ENCODE peak calls at places on chromosome 1, in seven cellular contexts. Y is AG04449; X is astrocyte of the spinal cord; Q is left ventricle myocardium inferior; C is CD8-positive, alpha-beta T cell; Z is fibroblast of pulmonary artery; O is heart right ventricle. B is an unnamed sample.

GRCh38 chr1:228454238-228454637 is 32.9 kb upstream of the RNF187 start:
- DNase-seq in X (no peak), Z (no peak), O (no peak), Q (no peak), Y (no peak), C (no peak), B (no peak)

GRCh38 chr1:100671604-100672003 is 47.9 kb upstream of the VCAM1 start:
- DNase-seq in C (no peak), O (no peak), Z (peak), Y (no peak), Q (no peak), X (no peak), B (no peak)

GRCh38 chr1:39689635-39690034 is 1.6 kb downstream of the HPCAL4 start:
- DNase-seq in Y (no peak), C (no peak), O (no peak), Q (no peak), X (no peak), Z (no peak), B (no peak)

GRCh38 chr1:151832318-151832984 is 849 bp upstream of the RORC start:
- DNase-seq in X (no peak), Z (peak), C (no peak), O (peak), Y (no peak), Q (peak), B (peak)

GRCh38 chr1:168441745-168442144 is 102.1 kb downstream of the XCL2 start:
- DNase-seq in X (peak), Y (no peak), Q (no peak), C (no peak), O (no peak), Z (no peak), B (no peak)

GRCh38 chr1:14996133-14997050 is 157.2 kb upstream of the TMEM51 start:
- DNase-seq in O (no peak), Y (no peak), Z (peak), C (no peak), Q (no peak), X (peak), B (peak)

GRCh38 chr1:159947942-159948341 is 2.5 kb upstream of the IGSF9 start:
- DNase-seq in C (no peak), Y (no peak), Z (no peak), O (no peak), Q (no peak), X (no peak), B (no peak)

GRCh38 chr1:7177438-7178126 is 392.3 kb downstream of the CAMTA1 start:
- DNase-seq in C (no peak), Z (no peak), X (no peak), O (no peak), Q (no peak), Y (no peak), B (no peak)

GRCh38 chr1:50251592-50252165 is 143.0 kb downstream of the ELAVL4 start:
- DNase-seq in O (no peak), Q (no peak), C (no peak), Y (no peak), X (no peak), Z (no peak), B (no peak)

GRCh38 chr1:4601986-4602385 is 52.4 kb upstream of the AJAP1 start:
- DNase-seq in O (no peak), Z (no peak), Y (no peak), C (no peak), Q (no peak), X (no peak), B (no peak)

GRCh38 chr1:100597069-100597741 is 59.3 kb downstream of the GPR88 start:
- DNase-seq in C (no peak), X (peak), Z (peak), O (no peak), Y (peak), Q (no peak), B (peak)

GRCh38 chr1:167482184-167482583 is 36.1 kb downstream of the CD247 start:
- DNase-seq in X (no peak), Q (no peak), Z (no peak), O (no peak), Y (no peak), C (no peak), B (no peak)

GRCh38 chr1:40630488-40631223 is 34.8 kb downstream of the RIMS3 start:
- DNase-seq in X (peak), O (no peak), Z (peak), C (no peak), Q (no peak), Y (no peak), B (no peak)

GRCh38 chr1:109634292-109634691 is 14.7 kb downstream of the AMPD2 start:
- DNase-seq in Y (no peak), Z (no peak), X (no peak), Q (no peak), C (no peak), O (no peak), B (no peak)

GRCh38 chr1:54350360-54350759 is 55.8 kb downstream of the SSBP3 start:
- DNase-seq in X (no peak), Z (no peak), Q (no peak), C (no peak), O (no peak), Y (no peak), B (no peak)

GRCh38 chr1:36084502-36085115 is 715 bp downstream of the TEKT2 start:
- DNase-seq in X (peak), Z (no peak), Y (no peak), Q (no peak), O (no peak), C (no peak), B (no peak)

GRCh38 chr1:205950826-205951549 is 7.7 kb upstream of the SLC26A9 start:
- DNase-seq in O (no peak), Y (no peak), C (no peak), Z (peak), X (peak), Q (no peak), B (peak)

GRCh38 chr1:243751506-243751905 is 98.5 kb downstream of the AKT3 start:
- DNase-seq in Z (no peak), Y (no peak), X (no peak), O (no peak), Q (no peak), C (no peak), B (no peak)

GRCh38 chr1:7921766-7922165 is 18.9 kb downstream of the TNFRSF9 start:
- DNase-seq in Y (no peak), Q (no peak), O (no peak), C (no peak), X (peak), Z (no peak), B (no peak)

DNA sequence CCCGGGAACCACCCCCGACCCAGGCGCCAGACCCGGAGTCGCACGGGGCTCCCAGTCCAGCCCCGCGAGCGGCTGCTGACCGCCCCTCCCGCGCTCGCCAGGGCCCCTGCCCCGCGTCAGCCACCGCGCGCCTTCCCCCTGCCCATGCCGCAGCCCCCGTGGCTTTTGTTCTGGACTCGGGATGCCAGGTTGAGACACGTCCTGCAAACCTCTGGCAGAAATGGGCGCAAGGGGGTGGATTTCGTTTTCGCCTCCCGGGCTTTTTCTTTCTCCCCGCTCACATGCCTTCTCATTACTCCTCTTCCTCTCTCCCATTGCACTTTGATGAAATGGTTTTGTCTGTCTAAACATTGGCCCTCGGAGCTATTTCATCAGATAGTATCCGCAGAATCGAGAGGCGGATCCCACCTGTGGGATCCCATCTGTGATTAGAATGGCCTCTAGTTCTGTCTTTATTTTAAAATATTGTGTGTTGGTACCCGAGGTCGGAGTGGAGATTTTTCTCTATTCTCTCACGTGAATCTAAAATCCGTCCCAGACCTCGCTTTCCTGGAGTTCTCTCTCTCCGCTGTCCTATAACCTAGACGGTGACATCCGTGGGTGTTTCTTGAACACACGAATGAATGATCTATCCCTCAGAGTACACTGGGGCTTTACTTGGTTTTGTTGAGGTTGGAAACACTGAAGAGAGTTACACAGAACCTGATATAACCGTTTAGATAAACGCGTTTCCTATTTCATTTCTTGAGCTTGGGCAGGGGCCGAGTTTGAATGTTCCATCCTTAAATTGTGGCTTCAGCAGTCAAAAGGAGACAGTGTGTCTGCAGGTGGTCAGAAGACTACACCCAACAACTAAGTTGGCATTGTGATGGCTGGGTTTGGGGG is 1.9 kb downstream of the EDARADD start:
- DNase-seq in C (no peak), Y (no peak), X (no peak), O (no peak), Q (no peak), Z (no peak), B (no peak)
- H3K4me3 ChIP-seq in C (peak), Y (peak), X (peak), O (peak), Q (peak), Z (peak), B (peak)

DNA sequence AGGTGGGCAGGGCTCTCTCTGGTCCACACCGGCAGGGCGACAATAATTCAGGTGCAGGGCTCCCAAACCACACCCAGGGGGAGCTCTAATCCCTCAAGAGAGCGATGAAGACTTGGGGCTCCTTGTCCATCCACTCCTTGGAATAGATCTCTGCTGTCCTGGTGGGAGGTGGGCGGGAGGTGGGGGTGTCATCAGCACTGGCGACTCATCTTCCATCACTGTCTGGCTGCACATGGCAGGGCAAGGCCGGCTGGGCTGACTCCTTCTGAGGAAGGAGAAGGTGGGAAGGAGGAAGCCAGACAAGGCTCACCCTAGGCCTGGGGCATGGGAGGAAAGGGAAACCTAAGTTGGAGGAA is 29.3 kb downstream of the TNNT2 start:
- DNase-seq in O (no peak), Z (peak), Y (no peak), C (no peak), Q (no peak), X (peak), B (peak)
- H3K4me3 ChIP-seq in O (no peak), Z (no peak), Y (no peak), C (no peak), Q (no peak), X (no peak), B (no peak)

GRCh38 chr1:230957580-230957989 is 21.1 kb downstream of the TTC13 start:
- DNase-seq in Z (no peak), C (no peak), Q (no peak), O (no peak), X (no peak), Y (no peak), B (no peak)

GRCh38 chr1:230958370-230958769 is 20.3 kb downstream of the TTC13 start:
- DNase-seq in X (no peak), Z (no peak), Y (no peak), C (no peak), Q (no peak), O (no peak), B (no peak)
- H3K4me3 ChIP-seq in X (no peak), Z (no peak), Y (no peak), C (no peak), Q (no peak), O (no peak), B (no peak)

DNA sequence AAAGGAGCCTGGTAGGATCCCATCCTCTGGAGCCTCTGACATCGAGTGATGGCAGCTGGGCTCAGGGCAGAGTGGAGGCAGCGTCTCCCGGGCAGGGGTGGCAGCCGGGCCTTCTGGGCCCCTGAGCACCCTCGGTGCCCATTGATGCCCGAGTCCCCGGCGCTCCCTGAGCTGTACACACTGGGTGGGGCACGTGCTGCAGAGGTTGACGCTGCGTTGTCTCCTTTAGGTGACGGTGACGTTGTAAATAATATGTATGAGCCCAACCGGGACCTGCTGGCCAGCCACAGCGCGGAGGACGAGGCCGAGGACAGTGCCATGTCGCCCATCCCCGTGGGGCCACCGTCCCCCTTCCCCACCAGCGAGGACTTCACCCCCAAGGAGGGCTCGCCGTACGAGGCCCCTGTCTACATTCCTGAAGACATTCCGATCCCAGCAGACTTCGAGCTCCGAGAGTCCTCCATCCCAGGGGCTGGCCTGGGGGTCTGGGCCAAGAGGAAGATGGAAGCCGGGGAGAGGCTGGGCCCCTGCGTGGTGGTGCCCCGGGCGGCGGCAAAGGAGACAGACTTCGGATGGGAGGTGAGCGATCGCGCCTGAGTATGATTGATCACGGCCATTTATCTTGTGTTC is 117.0 kb downstream of the PRDM16 start:
- DNase-seq in Z (no peak), Y (no peak), O (no peak), Q (no peak), X (no peak), C (no peak), B (no peak)
- H3K4me3 ChIP-seq in Z (no peak), Y (no peak), O (no peak), Q (peak), X (no peak), C (no peak), B (no peak)

DNA sequence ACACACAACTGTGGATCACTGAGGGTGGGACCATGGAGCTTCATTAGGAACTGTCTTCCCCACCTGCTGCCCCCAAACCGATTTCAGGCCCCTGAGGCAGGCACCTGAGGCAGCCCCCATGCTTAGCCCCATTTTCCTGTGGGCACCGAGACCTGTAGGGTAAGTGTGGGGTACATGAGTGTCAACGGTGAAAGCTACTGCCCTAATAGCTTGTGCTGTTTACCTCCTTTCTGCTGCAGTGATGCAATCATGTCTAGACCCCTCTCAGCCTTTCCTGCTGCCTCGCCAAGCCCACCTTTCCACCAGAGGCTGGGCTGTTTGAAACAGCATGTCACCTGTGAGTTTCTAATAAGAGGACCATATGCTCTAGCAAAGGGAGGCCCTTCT is 53.0 kb downstream of the NFASC start:
- DNase-seq in X (no peak), C (no peak), Y (no peak), Q (no peak), O (no peak), Z (no peak), B (no peak)
- H3K4me3 ChIP-seq in X (no peak), C (no peak), Y (no peak), Q (no peak), O (no peak), Z (no peak), B (no peak)

GRCh38 chr1:176379626-176380339 is 83.2 kb upstream of the PAPPA2 start:
- DNase-seq in O (no peak), Z (no peak), X (no peak), Q (no peak), C (no peak), Y (no peak), B (peak)
- H3K4me3 ChIP-seq in O (no peak), Z (no peak), X (no peak), Q (no peak), C (no peak), Y (no peak), B (no peak)

DNA sequence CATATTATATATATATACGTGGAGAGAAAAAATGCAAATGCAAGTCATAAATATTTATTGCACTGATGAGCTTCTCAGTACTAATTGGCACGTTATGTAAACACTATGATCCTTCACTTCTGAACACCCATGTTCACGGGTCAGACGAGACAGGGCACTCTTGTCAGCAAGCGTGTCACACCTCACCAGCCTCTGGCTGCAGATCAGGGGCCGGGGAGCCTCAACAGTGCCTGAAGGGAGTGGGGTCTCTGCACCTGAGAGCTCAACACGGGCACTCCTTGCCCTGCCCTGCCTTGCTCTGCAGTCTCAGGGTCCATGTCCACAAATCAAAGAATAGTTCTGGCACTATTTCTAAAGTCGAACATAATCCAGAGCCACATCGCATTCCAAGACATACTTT is 409 bp upstream of the HIVEP3 start:
- DNase-seq in Y (no peak), O (no peak), Z (no peak), Q (no peak), C (no peak), X (no peak), B (no peak)
- H3K4me3 ChIP-seq in Y (no peak), O (peak), Z (no peak), Q (peak), C (peak), X (no peak), B (no peak)

DNA sequence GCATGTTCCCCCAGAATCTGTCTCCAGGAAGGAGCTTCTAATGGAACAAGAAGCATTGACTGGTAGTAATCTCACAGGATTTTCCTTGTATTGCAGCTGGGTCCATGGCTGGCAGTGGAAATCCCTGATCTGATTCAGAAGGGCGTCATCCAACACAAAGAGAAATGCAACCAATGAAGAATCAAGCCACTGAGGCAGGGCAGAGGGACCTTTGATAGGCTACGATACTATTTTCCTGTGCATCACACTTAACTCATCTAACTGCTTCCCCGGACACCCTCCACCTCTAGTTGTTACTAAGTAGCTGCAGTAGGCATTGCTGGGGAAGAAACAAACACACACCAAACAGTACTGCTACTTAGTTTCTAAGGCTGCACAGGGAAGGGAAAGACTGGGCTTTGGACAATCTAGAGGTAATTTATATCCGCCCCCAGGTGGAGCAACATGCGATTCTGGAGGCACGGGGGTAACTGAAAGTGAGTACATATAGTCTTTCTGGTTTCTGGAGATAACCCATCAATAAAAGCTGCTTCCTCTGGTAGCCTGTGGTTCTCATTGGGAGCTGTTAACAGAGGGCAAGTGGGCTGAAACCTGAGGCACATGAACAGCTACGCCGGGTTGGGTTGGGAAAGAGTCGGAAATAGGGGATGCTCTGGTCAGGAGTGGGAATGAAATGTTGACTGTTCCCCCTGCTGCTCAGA is 834 bp upstream of the USP21 start:
- DNase-seq in O (no peak), C (no peak), X (no peak), Z (no peak), Q (no peak), Y (no peak), B (no peak)
- H3K4me3 ChIP-seq in O (peak), C (peak), X (no peak), Z (peak), Q (peak), Y (peak), B (peak)

B was measured in skeletal muscle cell.